ENCODE peak calls at places on chromosome 15, in ten cellular contexts. D is left ventricle myocardium inferior; R is ecto neural progenitor cell; U is DMS153; Z is stimulated activated CD8-positive, alpha-beta memory T cell treated with anti-CD3 and anti-CD28 coated beads, Interleukin-2, amount 100 ng/mL, for 1 hour; A is hippocampal formation; F is H9; Y is cardiac fibroblast; X is NCI-H2081; G is body of pancreas. C is an unnamed sample.

GRCh38 chr15:99732711-99733267 is 448 bp downstream of the LYSMD4 start:
- DNase-seq in Y (no peak), Z (no peak), G (peak), X (no peak), U (no peak), A (no peak), F (no peak), D (peak), R (no peak), C (no peak)

GRCh38 chr15:68561146-68561545 is 17.6 kb upstream of the CORO2B start:
- DNase-seq in Z (no peak), G (no peak), D (no peak), X (no peak), U (no peak), Y (no peak), F (no peak), R (peak), A (no peak), C (no peak)

GRCh38 chr15:40693904-40694705 is 869 bp upstream of the RAD51 start:
- DNase-seq in Z (no peak), D (no peak), G (no peak), A (no peak), X (no peak), R (no peak), U (no peak), F (no peak), Y (peak), C (no peak)

GRCh38 chr15:84750583-84751092 is 2.2 kb downstream of the ZNF592 start:
- DNase-seq in F (no peak), D (no peak), U (no peak), G (no peak), Y (no peak), R (no peak), X (no peak), Z (no peak), A (no peak), C (no peak)

GRCh38 chr15:51647128-51647562 is 24.6 kb upstream of the DMXL2 start:
- DNase-seq in D (peak), Z (no peak), A (peak), F (no peak), X (peak), R (no peak), G (peak), Y (peak), U (peak), C (no peak)

GRCh38 chr15:59247364-59247763 is 40.7 kb downstream of the LDHAL6B start:
- DNase-seq in Y (peak), D (no peak), A (peak), R (peak), U (peak), G (peak), X (peak), Z (peak), F (peak), C (no peak)

GRCh38 chr15:76994971-76995945 is at the start of gene PSTPIP1:
- DNase-seq in Z (no peak), Y (no peak), D (peak), R (no peak), G (no peak), A (peak), F (no peak), X (no peak), U (no peak), C (no peak)

GRCh38 chr15:48358681-48359152 is 27.5 kb downstream of the DUT start:
- DNase-seq in Y (peak), G (no peak), U (no peak), D (no peak), F (no peak), A (no peak), R (no peak), X (peak), Z (no peak), C (no peak)

GRCh38 chr15:78715439-78715838 is 74.4 kb upstream of the CHRNB4 start:
- DNase-seq in U (no peak), Y (peak), D (no peak), X (no peak), A (no peak), F (no peak), R (no peak), G (no peak), Z (no peak), C (no peak)

GRCh38 chr15:33864360-33865075 is 103.8 kb upstream of the CHRM5 start:
- DNase-seq in X (no peak), F (no peak), G (no peak), A (no peak), Z (no peak), Y (no peak), U (no peak), R (no peak), D (no peak), C (no peak)

GRCh38 chr15:88120021-88120420 is 136.5 kb downstream of the NTRK3 start:
- DNase-seq in Z (no peak), F (no peak), A (no peak), R (no peak), X (no peak), D (no peak), U (no peak), Y (no peak), G (no peak), C (no peak)

GRCh38 chr15:52261498-52262242 is 33.9 kb downstream of the MYO5C start:
- DNase-seq in R (peak), F (peak), U (no peak), D (peak), G (peak), X (peak), Z (no peak), Y (peak), A (peak), C (no peak)

GRCh38 chr15:92023971-92024370 is 170.5 kb downstream of the SLCO3A1 start:
- DNase-seq in R (no peak), A (no peak), Y (no peak), D (no peak), Z (no peak), F (no peak), X (no peak), G (no peak), U (no peak), C (no peak)

GRCh38 chr15:97517726-97518125 is 442.8 kb upstream of the ARRDC4 start:
- DNase-seq in R (no peak), F (no peak), U (no peak), Y (peak), A (no peak), D (no peak), G (no peak), X (no peak), Z (no peak), C (no peak)

GRCh38 chr15:94306700-94307650 is 75.6 kb downstream of the MCTP2 start:
- DNase-seq in D (no peak), F (no peak), U (no peak), A (no peak), Z (no peak), G (no peak), Y (peak), R (no peak), X (no peak), C (peak)

GRCh38 chr15:50676799-50677483 is 9.7 kb downstream of the TRPM7 start:
- DNase-seq in Y (peak), U (no peak), G (no peak), A (no peak), F (no peak), Z (no peak), X (no peak), R (no peak), D (no peak), C (peak)

GRCh38 chr15:38589502-38589901 is 24.9 kb upstream of the RASGRP1 start:
- DNase-seq in A (no peak), Z (no peak), U (no peak), Y (peak), D (no peak), G (no peak), R (no peak), X (no peak), F (no peak), C (peak)

GRCh38 chr15:78921940-78922339 is 22.9 kb downstream of the CTSH start:
- DNase-seq in X (no peak), A (no peak), D (no peak), Z (no peak), U (no peak), R (no peak), G (no peak), Y (no peak), F (no peak), C (no peak)

GRCh38 chr15:77335298-77335697 is 84.6 kb downstream of the PEAK1 start:
- DNase-seq in R (no peak), A (no peak), X (no peak), Z (no peak), D (peak), Y (peak), G (no peak), F (no peak), U (no peak), C (no peak)

GRCh38 chr15:99507016-99507731 is 58.6 kb upstream of the MEF2A start:
- DNase-seq in G (peak), X (peak), R (no peak), A (no peak), U (no peak), F (no peak), Z (no peak), D (peak), Y (peak), C (no peak)

GRCh38 chr15:100939786-100940185 is 20.6 kb downstream of the LRRK1 start:
- DNase-seq in Y (no peak), F (no peak), U (no peak), X (no peak), D (no peak), A (no peak), R (no peak), Z (no peak), G (no peak), C (no peak)

GRCh38 chr15:67796728-67797127 is 28.6 kb upstream of the SKOR1 start:
- DNase-seq in F (no peak), G (no peak), Y (peak), A (no peak), U (no peak), X (peak), Z (no peak), R (peak), D (peak), C (no peak)

GRCh38 chr15:67091073-67091965 is 25.9 kb downstream of the SMAD3 start:
- DNase-seq in A (no peak), Y (peak), X (no peak), Z (peak), R (no peak), G (peak), U (peak), D (peak), F (no peak), C (no peak)

GRCh38 chr15:95715919-95716318 is 614.6 kb upstream of the NR2F2 start:
- DNase-seq in A (no peak), Y (no peak), F (no peak), R (no peak), D (no peak), X (no peak), Z (no peak), U (no peak), G (no peak), C (no peak)

GRCh38 chr15:101258238-101259144 is 6.6 kb upstream of the CHSY1 start:
- DNase-seq in U (peak), A (peak), R (no peak), F (no peak), D (no peak), Z (no peak), G (peak), Y (peak), X (peak), C (no peak)

GRCh38 chr15:72515591-72516389 is 41.7 kb downstream of the ARIH1 start:
- DNase-seq in F (no peak), R (no peak), Z (no peak), Y (peak), A (no peak), D (no peak), G (no peak), X (no peak), U (no peak), C (no peak)

GRCh38 chr15:27124287-27124830 is 153.4 kb downstream of the GABRG3 start:
- DNase-seq in Z (no peak), Y (no peak), X (peak), D (no peak), U (no peak), R (peak), G (no peak), F (no peak), A (no peak), C (no peak)

GRCh38 chr15:59689626-59690236 is 611 bp upstream of the BNIP2 start:
- DNase-seq in Z (peak), Y (peak), F (peak), R (peak), A (no peak), D (peak), U (peak), X (peak), G (peak), C (no peak)

GRCh38 chr15:75002398-75002797 is 7.0 kb downstream of the SCAMP5 start:
- DNase-seq in X (no peak), U (no peak), A (no peak), F (no peak), Y (no peak), Z (no peak), R (no peak), D (no peak), G (no peak), C (no peak)

GRCh38 chr15:77035999-77036471 is 34.9 kb downstream of the TSPAN3 start:
- DNase-seq in R (peak), G (no peak), Z (no peak), X (no peak), F (peak), A (no peak), U (no peak), Y (no peak), D (no peak), C (no peak)

C was measured in epithelial cell of proximal tubule.